ENCODE peak calls at places on chromosomes 13 and 19, in six cellular contexts. V is effector memory CD4-positive, alpha-beta T cell; P is RWPE1; Z is colonic mucosa; H is GM23248; Y is Peyer's patch. Q is an unnamed sample.

GRCh38 chr19:3855321-3855720 is 13.5 kb downstream of the ZFR2 start:
- DNase-seq in V (no peak), P (peak), Z (peak), H (no peak), Y (no peak), Q (no peak)

GRCh38 chr19:7533281-7533819 is 2.2 kb upstream of the PNPLA6 start:
- DNase-seq in V (no peak), P (no peak), Z (peak), H (peak), Y (no peak), Q (peak)

GRCh38 chr19:56751078-56751489 is 79.5 kb upstream of the ZNF835 start:
- DNase-seq in V (no peak), P (no peak), Z (no peak), H (no peak), Y (no peak), Q (no peak)

GRCh38 chr13:30676672-30677071 is 58.7 kb upstream of the ALOX5AP start:
- DNase-seq in V (no peak), P (no peak), Z (no peak), H (peak), Y (no peak), Q (no peak)

GRCh38 chr19:10384580-10384979 is 4.2 kb upstream of the TYK2 start:
- DNase-seq in V (no peak), P (no peak), Z (no peak), H (no peak), Y (no peak), Q (no peak)

GRCh38 chr19:1250374-1251232 is 2.2 kb downstream of the MIDN start:
- DNase-seq in V (peak), P (no peak), Z (peak), H (peak), Y (peak), Q (no peak)

GRCh38 chr13:42832341-42833153 is 51.2 kb downstream of the FAM216B start:
- DNase-seq in V (no peak), P (no peak), Z (no peak), H (peak), Y (no peak), Q (no peak)

GRCh38 chr13:102117175-102117830 is 284.5 kb downstream of the FGF14 start:
- DNase-seq in V (no peak), P (peak), Z (no peak), H (no peak), Y (no peak), Q (no peak)

GRCh38 chr19:45887311-45887710 is 1.4 kb upstream of the IRF2BP1 start:
- DNase-seq in V (no peak), P (no peak), Z (no peak), H (no peak), Y (no peak), Q (no peak)

GRCh38 chr19:21586341-21587116 is 81.1 kb downstream of the ZNF429 start:
- DNase-seq in V (peak), P (no peak), Z (no peak), H (peak), Y (no peak), Q (no peak)

GRCh38 chr19:16940626-16941025 is 51.8 kb downstream of the F2RL3 start:
- DNase-seq in V (no peak), P (no peak), Z (no peak), H (no peak), Y (no peak), Q (no peak)

GRCh38 chr19:11096210-11096841 is 7.1 kb downstream of the LDLR start:
- DNase-seq in V (no peak), P (no peak), Z (no peak), H (peak), Y (no peak), Q (no peak)

GRCh38 chr19:14081797-14082674 is 3.5 kb downstream of the C19orf67 start:
- DNase-seq in V (no peak), P (no peak), Z (peak), H (peak), Y (no peak), Q (no peak)

GRCh38 chr13:40439928-40440327 is 226.5 kb downstream of the FOXO1 start:
- DNase-seq in V (no peak), P (no peak), Z (no peak), H (no peak), Y (no peak), Q (peak)

GRCh38 chr19:10603084-10603872 is 16.2 kb upstream of the AP1M2 start:
- DNase-seq in V (peak), P (no peak), Z (peak), H (no peak), Y (peak), Q (no peak)

GRCh38 chr13:94710081-94710809 is 2.1 kb downstream of the SOX21 start:
- DNase-seq in V (no peak), P (no peak), Z (no peak), H (no peak), Y (no peak), Q (no peak)

GRCh38 chr13:43087960-43088580 is 64.7 kb downstream of the DNAJC15 start:
- DNase-seq in V (no peak), P (peak), Z (no peak), H (peak), Y (no peak), Q (no peak)

GRCh38 chr13:99307648-99308339 is 595 bp upstream of the GPR183 start:
- DNase-seq in V (peak), P (peak), Z (no peak), H (peak), Y (peak), Q (no peak)

GRCh38 chr19:44847144-44848035 is 1.3 kb downstream of the NECTIN2 start:
- DNase-seq in V (no peak), P (peak), Z (peak), H (peak), Y (no peak), Q (peak)

GRCh38 chr13:33363328-33363727 is 77.8 kb upstream of the STARD13 start:
- DNase-seq in V (no peak), P (no peak), Z (no peak), H (no peak), Y (no peak), Q (peak)

GRCh38 chr13:36413161-36413560 is 19.1 kb upstream of the CCNA1 start:
- DNase-seq in V (no peak), P (no peak), Z (no peak), H (no peak), Y (no peak), Q (no peak)

GRCh38 chr13:56986121-56986520 is 154.6 kb upstream of the PRR20A start:
- DNase-seq in V (no peak), P (no peak), Z (no peak), H (no peak), Y (no peak), Q (no peak)

GRCh38 chr13:36362251-36362650 is 16.1 kb upstream of the SPART start:
- DNase-seq in V (no peak), P (peak), Z (no peak), H (peak), Y (no peak), Q (no peak)

GRCh38 chr19:3499738-3500428 is 591 bp downstream of the DOHH start:
- DNase-seq in V (no peak), P (no peak), Z (no peak), H (peak), Y (no peak), Q (no peak)

GRCh38 chr19:8609210-8610040 is 1.1 kb downstream of the ADAMTS10 start:
- DNase-seq in V (no peak), P (no peak), Z (peak), H (peak), Y (peak), Q (no peak)

GRCh38 chr13:110024646-110024980 is 238.2 kb upstream of the IRS2 start:
- DNase-seq in V (no peak), P (no peak), Z (no peak), H (peak), Y (no peak), Q (no peak)

GRCh38 chr13:71829542-71829941 is 37.5 kb downstream of the DACH1 start:
- DNase-seq in V (no peak), P (no peak), Z (no peak), H (no peak), Y (no peak), Q (no peak)

GRCh38 chr13:73040968-73041580 is 17.7 kb upstream of the KLF5 start:
- DNase-seq in V (no peak), P (no peak), Z (peak), H (no peak), Y (no peak), Q (no peak)

GRCh38 chr13:23325191-23325590 is 108.3 kb downstream of the SACS start:
- DNase-seq in V (no peak), P (no peak), Z (no peak), H (no peak), Y (no peak), Q (no peak)

GRCh38 chr19:53037101-53038097 is 7.1 kb upstream of the ERVV-2 start:
- DNase-seq in V (no peak), P (peak), Z (peak), H (peak), Y (no peak), Q (no peak)

GRCh38 chr19:7426986-7427385 is 61.8 kb downstream of the PEX11G start:
- DNase-seq in V (no peak), P (no peak), Z (no peak), H (no peak), Y (no peak), Q (no peak)

GRCh38 chr13:51861728-51862300 is at the start of gene CCDC70:
- DNase-seq in V (no peak), P (peak), Z (no peak), H (peak), Y (no peak), Q (no peak)

GRCh38 chr13:90868321-90868920 is 479.1 kb upstream of the MIR17HG start:
- DNase-seq in V (no peak), P (peak), Z (peak), H (peak), Y (no peak), Q (peak)

GRCh38 chr13:59742467-59742866 is 421.3 kb downstream of the DIAPH3 start:
- DNase-seq in V (no peak), P (no peak), Z (no peak), H (no peak), Y (no peak), Q (no peak)

GRCh38 chr13:59745395-59745788 is 418.3 kb downstream of the DIAPH3 start:
- DNase-seq in V (no peak), P (no peak), Z (no peak), H (peak), Y (no peak), Q (no peak)

GRCh38 chr13:59743195-59743594 is 420.5 kb downstream of the DIAPH3 start:
- DNase-seq in V (no peak), P (no peak), Z (no peak), H (no peak), Y (no peak), Q (no peak)

GRCh38 chr13:59746291-59746962 is 417.3 kb downstream of the DIAPH3 start:
- DNase-seq in V (no peak), P (no peak), Z (no peak), H (peak), Y (no peak), Q (no peak)

GRCh38 chr13:59744747-59745394 is 418.9 kb downstream of the DIAPH3 start:
- DNase-seq in V (no peak), P (no peak), Z (no peak), H (peak), Y (no peak), Q (no peak)
- H3K27ac ChIP-seq in V (no peak), P (no peak), Z (no peak), H (peak), Y (no peak), Q (no peak)

GRCh38 chr19:38596057-38596981 is 21.4 kb downstream of the MAP4K1 start:
- DNase-seq in V (no peak), P (peak), Z (peak), H (peak), Y (no peak), Q (no peak)
- H3K27ac ChIP-seq in V (no peak), P (no peak), Z (no peak), H (no peak), Y (no peak), Q (no peak)

GRCh38 chr13:106121173-106121754 is 414.2 kb downstream of the EFNB2 start:
- DNase-seq in V (no peak), P (no peak), Z (no peak), H (no peak), Y (no peak), Q (no peak)
- H3K27ac ChIP-seq in V (no peak), P (no peak), Z (no peak), H (no peak), Y (no peak), Q (no peak)

DNA sequence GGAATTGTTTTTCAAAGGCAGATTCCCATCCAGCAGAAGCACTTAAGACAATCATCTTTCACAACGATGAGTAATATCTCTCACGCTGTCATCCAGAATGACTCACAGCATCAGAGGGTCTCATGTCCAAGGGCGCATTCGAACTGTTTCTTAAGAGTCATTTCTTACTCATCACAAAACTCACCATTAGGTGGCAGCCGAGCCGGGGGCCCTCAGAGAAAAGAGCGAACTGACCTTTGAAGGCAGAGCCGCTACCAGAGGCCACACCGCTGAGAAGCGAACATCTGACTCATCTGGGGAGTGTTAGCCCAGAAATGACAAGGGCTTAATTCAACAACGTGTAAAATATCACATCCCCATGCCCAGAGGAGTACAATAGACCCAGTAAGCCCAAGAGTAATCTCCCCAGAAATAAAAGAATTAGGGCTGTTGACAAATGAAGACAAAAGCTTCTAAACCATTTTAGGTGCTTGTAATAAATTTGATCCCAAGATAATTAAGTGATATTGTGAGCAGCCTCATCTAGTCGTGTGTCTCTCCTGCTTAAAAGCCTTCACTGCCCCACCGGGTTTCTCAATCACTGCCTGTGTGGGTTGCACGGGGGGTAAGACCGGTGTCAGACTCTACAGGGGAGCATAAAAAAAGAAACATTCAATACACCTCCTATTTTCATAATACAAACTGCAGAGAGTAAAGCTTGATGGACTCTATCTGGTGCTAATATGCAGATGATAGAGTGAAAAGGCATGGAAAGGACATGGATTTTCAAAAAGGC is 96.2 kb downstream of the CYSLTR2 start:
- DNase-seq in V (peak), P (peak), Z (peak), H (peak), Y (peak), Q (peak)
- H3K27ac ChIP-seq in V (no peak), P (peak), Z (no peak), H (peak), Y (peak), Q (peak)